ENCODE peak calls at places on chromosomes 7 and 10, in six cellular contexts. J, R, C, W, I and A are unnamed samples.

GRCh38 chr10:120477006-120477722 is 20.1 kb downstream of the PLPP4 start:
- DNase-seq in J (no peak), R (no peak), C (no peak), W (no peak), I (no peak), A (no peak)

GRCh38 chr7:50467817-50468610 is 17.9 kb upstream of the FIGNL1 start:
- DNase-seq in J (peak), R (peak), C (peak), W (peak), I (peak), A (peak)

GRCh38 chr10:70722820-70723424 is 50.6 kb downstream of the ADAMTS14 start:
- DNase-seq in J (peak), R (no peak), C (no peak), W (no peak), I (no peak), A (no peak)

GRCh38 chr10:85992324-85992723 is 374.3 kb downstream of the GRID1 start:
- DNase-seq in J (no peak), R (no peak), C (no peak), W (no peak), I (no peak), A (no peak)

GRCh38 chr7:88787777-88788176 is 7.8 kb downstream of the TEX47 start:
- DNase-seq in J (no peak), R (no peak), C (no peak), W (no peak), I (no peak), A (no peak)

GRCh38 chr7:87413029-87413428 is 62.5 kb downstream of the ABCB4 start:
- DNase-seq in J (no peak), R (no peak), C (no peak), W (no peak), I (no peak), A (no peak)

GRCh38 chr10:125133706-125134482 is 26.5 kb downstream of the CTBP2 start:
- DNase-seq in J (no peak), R (no peak), C (no peak), W (no peak), I (no peak), A (no peak)

GRCh38 chr10:4034907-4035581 is 250.0 kb upstream of the KLF6 start:
- DNase-seq in J (peak), R (no peak), C (no peak), W (no peak), I (no peak), A (no peak)

DNA sequence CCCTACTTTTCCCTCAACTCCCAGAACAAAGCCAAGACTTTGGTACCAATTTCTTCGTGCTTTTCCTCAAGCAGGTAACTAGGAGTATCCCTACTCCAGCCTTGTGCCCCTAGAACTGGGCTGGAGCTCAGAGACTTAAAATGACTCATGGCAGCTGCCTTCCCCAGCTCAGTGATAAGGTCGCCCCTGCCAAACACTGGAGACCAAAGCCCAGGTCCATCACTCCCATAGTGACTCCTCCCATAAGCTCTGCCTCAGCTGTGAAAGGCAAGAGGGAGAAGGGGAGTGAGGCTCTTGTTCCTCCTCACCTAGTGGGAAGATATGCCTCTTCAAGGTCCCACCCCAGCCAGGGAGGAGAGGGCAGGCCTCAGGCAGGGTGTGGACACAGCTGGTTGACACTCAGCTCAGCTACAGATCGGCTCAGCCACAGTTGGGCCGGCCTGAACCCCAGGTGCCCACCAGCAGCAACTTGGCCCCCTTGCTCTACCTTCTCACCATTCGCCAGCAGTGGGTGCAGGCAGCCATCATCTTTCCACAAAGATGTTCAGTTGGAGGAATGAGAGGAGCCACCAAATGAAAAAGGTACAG is 13.8 kb upstream of the CYREN start:
- DNase-seq in J (no peak), R (no peak), C (no peak), W (no peak), I (no peak), A (peak)
- H3K27ac ChIP-seq in J (no peak), R (no peak), C (no peak), W (no peak), I (no peak), A (peak)

DNA sequence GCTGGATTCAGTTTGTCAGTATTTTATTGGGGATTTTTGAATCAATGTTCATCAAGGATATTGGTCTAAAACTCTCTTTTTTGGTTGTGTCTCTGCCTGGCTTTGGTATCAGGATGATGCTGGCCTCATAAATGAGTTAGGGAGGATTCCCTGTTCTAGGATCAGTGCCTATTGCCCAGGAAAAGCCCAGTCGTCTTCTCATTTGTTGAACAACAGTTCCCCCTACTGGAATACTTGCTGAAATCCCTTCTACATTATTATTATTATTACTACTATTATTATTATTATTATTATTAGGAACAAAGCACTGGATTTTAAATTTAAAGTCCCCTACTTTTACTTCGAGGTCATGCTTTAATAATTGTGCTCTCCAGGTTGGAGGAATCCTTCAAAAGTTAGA is 528.9 kb downstream of the MAGI2 start:
- DNase-seq in J (peak), R (no peak), C (no peak), W (no peak), I (no peak), A (no peak)
- TF ChIP-seq CTCF in J (peak), R (peak), C (no peak), W (no peak), I (no peak), A (no peak)

DNA sequence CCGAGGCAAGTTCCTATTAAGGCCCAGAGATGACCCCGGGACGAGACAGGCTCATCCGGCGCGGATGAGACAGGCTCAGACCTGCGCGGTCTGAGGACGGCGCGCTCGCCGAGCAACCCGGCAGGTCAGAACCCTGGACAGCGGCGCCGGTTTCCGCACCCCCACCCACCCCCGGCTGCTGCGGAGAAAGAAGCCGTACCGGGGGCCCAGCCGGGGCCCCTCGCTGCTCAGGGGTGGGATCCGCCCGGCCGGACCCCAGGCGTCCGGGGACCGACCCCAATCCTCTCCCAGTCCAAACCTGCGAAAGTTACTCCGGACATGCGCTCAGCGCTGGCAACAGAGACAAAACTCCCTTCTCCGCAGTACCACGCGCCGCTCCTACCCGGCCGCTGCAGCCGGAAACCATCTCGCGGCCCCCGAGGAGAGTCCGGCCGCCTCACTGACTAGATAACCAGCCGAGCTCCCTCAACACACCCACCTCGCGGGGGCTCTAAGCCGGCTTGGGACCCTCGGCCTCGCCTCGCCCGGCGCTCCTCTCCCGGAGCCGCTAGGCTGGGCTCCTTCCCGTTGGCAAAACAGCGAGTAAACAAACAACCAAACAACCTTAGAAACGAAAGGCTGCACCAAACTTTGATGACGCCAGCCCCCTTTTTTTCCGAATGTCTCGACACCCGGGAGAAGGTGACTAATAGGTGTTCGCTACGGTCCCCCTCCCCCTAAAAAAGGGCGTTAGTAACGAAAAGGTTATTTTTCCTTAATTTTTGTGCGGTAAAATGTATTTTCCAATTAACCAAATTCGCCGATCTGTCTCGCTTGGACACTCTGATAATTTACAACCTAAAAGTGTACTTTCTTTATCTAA is 2.3 kb upstream of the DRGX start:
- DNase-seq in J (peak), R (peak), C (peak), W (peak), I (peak), A (peak)
- H3K4me3 ChIP-seq in J (no peak), R (peak), C (peak), W (no peak), I (no peak), A (no peak)

GRCh38 chr7:100156331-100157068 is 2.0 kb downstream of the TRAPPC14 start:
- DNase-seq in J (no peak), R (no peak), C (peak), W (no peak), I (no peak), A (no peak)
- H3K27ac ChIP-seq in J (no peak), R (peak), C (peak), W (no peak), I (no peak), A (peak)

GRCh38 chr10:15436696-15437095 is 65.6 kb upstream of the FAM171A1 start:
- DNase-seq in J (peak), R (no peak), C (no peak), W (no peak), I (no peak), A (no peak)

GRCh38 chr10:15444105-15445021 is 73.3 kb upstream of the FAM171A1 start:
- DNase-seq in J (no peak), R (no peak), C (no peak), W (no peak), I (no peak), A (no peak)

GRCh38 chr10:15442056-15442455 is 71.0 kb upstream of the FAM171A1 start:
- DNase-seq in J (no peak), R (no peak), C (no peak), W (no peak), I (no peak), A (no peak)

GRCh38 chr10:15440204-15440711 is 69.2 kb upstream of the FAM171A1 start:
- DNase-seq in J (no peak), R (no peak), C (no peak), W (no peak), I (no peak), A (no peak)

GRCh38 chr10:15439381-15439837 is 68.3 kb upstream of the FAM171A1 start:
- DNase-seq in J (peak), R (peak), C (no peak), W (peak), I (no peak), A (peak)
- TF ChIP-seq CTCF in J (peak), R (peak), C (no peak), W (peak), I (no peak), A (peak)

GRCh38 chr10:89655722-89656121 is 10.7 kb upstream of the PANK1 start:
- DNase-seq in J (no peak), R (no peak), C (no peak), W (no peak), I (no peak), A (no peak)

GRCh38 chr10:89663144-89663543 is 18.1 kb upstream of the PANK1 start:
- DNase-seq in J (no peak), R (no peak), C (no peak), W (no peak), I (no peak), A (no peak)

GRCh38 chr10:89662596-89662995 is 17.6 kb upstream of the PANK1 start:
- DNase-seq in J (no peak), R (no peak), C (no peak), W (no peak), I (no peak), A (no peak)

GRCh38 chr10:89657302-89657701 is 12.3 kb upstream of the PANK1 start:
- DNase-seq in J (no peak), R (no peak), C (no peak), W (no peak), I (no peak), A (no peak)

DNA sequence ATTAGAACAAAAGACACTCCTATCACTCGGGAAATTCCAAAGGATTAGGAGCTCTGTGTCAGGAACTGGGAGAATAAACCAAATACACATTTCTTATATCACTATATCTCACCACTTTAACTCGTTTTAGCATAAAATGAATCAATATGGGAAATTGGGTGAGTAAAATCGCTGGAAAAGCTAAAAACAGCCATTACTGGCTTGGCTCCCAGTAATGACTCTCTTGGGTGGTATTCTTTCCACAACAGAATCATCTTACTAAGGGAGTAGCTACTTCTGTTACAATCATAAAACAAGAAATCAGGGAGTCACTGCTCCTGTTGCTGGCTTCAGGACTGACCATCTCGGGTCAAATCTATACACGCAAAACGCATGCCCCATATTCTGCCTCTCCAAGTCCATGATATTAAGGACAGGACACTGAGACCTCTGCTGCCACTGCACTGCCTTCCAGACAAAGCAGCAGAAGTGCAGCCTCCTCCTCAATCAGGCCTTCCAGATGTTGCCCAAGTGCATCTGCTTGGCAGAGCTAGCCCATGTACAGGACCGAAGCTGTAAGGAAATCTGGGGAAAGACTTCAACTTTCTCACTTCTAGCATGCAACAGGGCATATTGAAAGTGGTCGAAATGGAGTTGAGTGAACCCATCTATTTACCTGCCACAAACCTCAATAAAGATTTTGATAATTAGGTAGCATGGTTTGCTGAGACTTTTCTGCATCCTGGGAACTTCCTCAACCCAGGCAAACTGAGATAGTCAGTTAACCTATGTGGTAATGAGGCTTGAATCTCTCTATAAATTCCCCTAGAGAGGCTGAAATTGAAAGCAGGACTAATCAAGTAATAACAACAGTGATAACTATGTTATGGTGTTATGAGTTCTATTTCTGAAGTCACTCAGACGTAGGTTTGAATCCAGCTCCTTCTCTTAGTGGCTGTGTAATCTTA is 14.4 kb upstream of the PANK1 start:
- DNase-seq in J (peak), R (no peak), C (no peak), W (no peak), I (no peak), A (no peak)
- H3K4me3 ChIP-seq in J (no peak), R (no peak), C (no peak), W (no peak), I (no peak), A (no peak)

DNA sequence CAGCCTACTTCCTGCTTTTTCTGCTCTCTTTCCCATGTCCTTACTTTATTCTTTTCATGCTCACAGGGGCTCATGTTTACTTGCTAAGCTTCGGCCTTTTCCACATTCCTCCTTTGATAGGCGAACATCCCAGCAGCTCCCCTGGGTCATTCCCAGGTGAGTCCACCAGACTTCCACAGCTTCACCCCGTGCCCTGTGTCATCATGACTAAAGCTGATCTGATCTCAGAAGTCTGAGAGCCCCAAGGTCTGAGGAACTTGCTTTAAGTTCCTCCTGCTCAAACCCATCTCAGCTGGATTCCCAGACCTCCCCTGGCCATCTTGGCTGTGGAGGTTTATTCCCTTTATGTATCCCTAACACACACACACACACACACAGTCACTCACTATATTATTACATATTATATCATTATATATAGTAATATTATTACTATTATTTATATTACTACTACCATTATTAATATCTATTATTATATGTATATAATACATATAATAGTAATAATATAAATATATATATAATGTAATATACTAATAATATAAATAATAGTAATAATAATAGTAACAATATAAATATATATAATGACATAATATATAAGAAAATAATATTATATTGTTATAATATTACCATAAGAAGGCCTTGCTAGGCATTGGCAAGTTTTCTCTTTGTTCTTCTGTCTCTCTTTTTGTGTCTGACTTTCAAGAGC is 295.9 kb downstream of the PTEN start:
- DNase-seq in J (no peak), R (no peak), C (peak), W (no peak), I (no peak), A (no peak)
- H3K27ac ChIP-seq in J (peak), R (peak), C (no peak), W (peak), I (no peak), A (no peak)